ENCODE peak calls at places on chromosome 10, in ten cellular contexts. V, U, O, Z, R, E, X, J, I and T are unnamed samples. For H3K27me3, the result is how much of the 10 kb centered on the place peaks cover.

GRCh38 chr10:46273506-46274477 is 13.0 kb upstream of the ANTXRL start:
- DNase-seq in O (no peak), X (peak), U (no peak), V (no peak), I (no peak), Z (no peak), E (peak), R (no peak), J (no peak), T (no peak)

GRCh38 chr10:90417466-90418210 is 440.2 kb downstream of the HTR7 start:
- DNase-seq in O (no peak), J (no peak), Z (no peak), I (no peak), U (no peak), V (peak), X (no peak), R (no peak), E (no peak), T (no peak)

GRCh38 chr10:127877116-127877515 is 15.6 kb downstream of the CLRN3 start:
- DNase-seq in U (peak), R (no peak), J (no peak), X (no peak), V (no peak), E (no peak), O (no peak), I (no peak), Z (no peak), T (no peak)

GRCh38 chr10:133401500-133401899 is 7.5 kb downstream of the MTG1 start:
- DNase-seq in X (no peak), E (no peak), J (no peak), I (no peak), Z (no peak), R (no peak), U (no peak), O (no peak), V (no peak), T (no peak)

GRCh38 chr10:59027975-59028640 is 148.3 kb upstream of the PHYHIPL start:
- DNase-seq in J (no peak), Z (peak), U (no peak), X (no peak), E (no peak), V (no peak), I (no peak), R (no peak), O (no peak), T (no peak)

GRCh38 chr10:119896937-119897336 is 4.4 kb downstream of the SEC23IP start:
- DNase-seq in V (peak), R (peak), U (peak), Z (peak), J (peak), I (no peak), E (no peak), X (no peak), O (peak), T (no peak)

GRCh38 chr10:118816471-118817168 is 61.9 kb upstream of the CACUL1 start:
- DNase-seq in E (no peak), J (no peak), I (no peak), Z (no peak), O (no peak), V (no peak), U (no peak), X (no peak), R (no peak), T (no peak)

GRCh38 chr10:43198682-43199005 is 60.4 kb downstream of the CSGALNACT2 start:
- DNase-seq in R (no peak), X (no peak), Z (no peak), U (no peak), J (no peak), I (no peak), O (no peak), V (no peak), E (no peak), T (peak)

GRCh38 chr10:43126759-43127424 is 11.4 kb upstream of the CSGALNACT2 start:
- DNase-seq in J (no peak), V (no peak), I (no peak), Z (no peak), E (peak), O (no peak), U (peak), X (no peak), R (peak), T (peak)

GRCh38 chr10:33815776-33816175 is 481.3 kb upstream of the NRP1 start:
- DNase-seq in R (no peak), I (no peak), J (no peak), E (no peak), X (no peak), Z (no peak), U (no peak), O (no peak), V (no peak), T (no peak)

GRCh38 chr10:63283093-63283492 is 150.0 kb downstream of the NRBF2 start:
- DNase-seq in R (no peak), I (no peak), X (no peak), O (no peak), U (no peak), E (no peak), V (no peak), J (no peak), Z (no peak), T (no peak)

GRCh38 chr10:118166951-118167350 is 120.2 kb upstream of the RAB11FIP2 start:
- DNase-seq in U (no peak), V (no peak), J (no peak), Z (peak), X (no peak), I (no peak), R (no peak), O (no peak), E (no peak), T (no peak)

GRCh38 chr10:13335881-13336280 is 12.2 kb downstream of the SEPHS1 start:
- DNase-seq in I (no peak), J (no peak), Z (no peak), V (no peak), E (no peak), U (no peak), X (no peak), O (no peak), R (no peak), T (no peak)

GRCh38 chr10:77210645-77211044 is 427.0 kb downstream of the KCNMA1 start:
- DNase-seq in I (no peak), J (no peak), E (no peak), U (no peak), X (no peak), O (no peak), V (no peak), Z (no peak), R (no peak), T (no peak)

GRCh38 chr10:80485410-80486135 is 31.5 kb downstream of the TSPAN14 start:
- DNase-seq in J (no peak), V (no peak), E (no peak), Z (no peak), X (no peak), I (no peak), U (no peak), O (no peak), R (peak), T (no peak)

GRCh38 chr10:119973261-119973660 is 80.7 kb downstream of the SEC23IP start:
- DNase-seq in O (no peak), R (no peak), I (peak), J (no peak), Z (peak), U (no peak), E (no peak), X (no peak), V (peak), T (no peak)

GRCh38 chr10:60148266-60148840 is 241.3 kb downstream of the ANK3 start:
- DNase-seq in V (peak), Z (peak), E (no peak), X (no peak), I (no peak), O (no peak), U (peak), R (peak), J (peak), T (no peak)

GRCh38 chr10:121216721-121217181 is 365.6 kb downstream of the WDR11 start:
- DNase-seq in E (no peak), R (no peak), U (no peak), V (no peak), O (no peak), X (no peak), Z (peak), I (no peak), J (no peak), T (no peak)

GRCh38 chr10:6148908-6149307 is 53.8 kb upstream of the PFKFB3 start:
- DNase-seq in Z (no peak), X (no peak), I (no peak), O (no peak), R (no peak), J (no peak), V (peak), E (no peak), U (no peak), T (no peak)

GRCh38 chr10:23512355-23513058 is 73.6 kb downstream of the OTUD1 start:
- DNase-seq in E (no peak), Z (peak), O (no peak), U (no peak), I (peak), R (no peak), X (no peak), J (no peak), V (peak), T (no peak)

GRCh38 chr10:88820990-88821389 is 18.5 kb downstream of the LIPM start:
- DNase-seq in E (no peak), X (no peak), V (peak), Z (peak), J (no peak), R (no peak), O (no peak), U (no peak), I (no peak), T (no peak)

GRCh38 chr10:93493162-93493561 is 3.2 kb upstream of the CEP55 start:
- DNase-seq in R (no peak), V (no peak), U (no peak), Z (no peak), J (no peak), X (no peak), I (no peak), E (no peak), O (no peak), T (no peak)

GRCh38 chr10:99859585-99859984 is 77.1 kb downstream of the ABCC2 start:
- DNase-seq in R (no peak), I (peak), U (no peak), O (no peak), Z (no peak), X (peak), J (no peak), E (no peak), V (peak), T (no peak)

GRCh38 chr10:64096941-64097340 is 575.7 kb downstream of the REEP3 start:
- DNase-seq in E (no peak), Z (no peak), R (no peak), I (no peak), V (peak), J (peak), U (no peak), O (no peak), X (no peak), T (no peak)

GRCh38 chr10:97079157-97079435 is 106.7 kb downstream of the SLIT1 start:
- DNase-seq in Z (no peak), J (no peak), U (no peak), O (no peak), I (no peak), X (peak), E (no peak), V (no peak), R (no peak), T (no peak)
- H3K27me3 ChIP-seq in Z (under half), J (under half), U (under half), O (under half), I (under half), X (under half), E (under half), V (under half), R (under half), T (under half)

DNA sequence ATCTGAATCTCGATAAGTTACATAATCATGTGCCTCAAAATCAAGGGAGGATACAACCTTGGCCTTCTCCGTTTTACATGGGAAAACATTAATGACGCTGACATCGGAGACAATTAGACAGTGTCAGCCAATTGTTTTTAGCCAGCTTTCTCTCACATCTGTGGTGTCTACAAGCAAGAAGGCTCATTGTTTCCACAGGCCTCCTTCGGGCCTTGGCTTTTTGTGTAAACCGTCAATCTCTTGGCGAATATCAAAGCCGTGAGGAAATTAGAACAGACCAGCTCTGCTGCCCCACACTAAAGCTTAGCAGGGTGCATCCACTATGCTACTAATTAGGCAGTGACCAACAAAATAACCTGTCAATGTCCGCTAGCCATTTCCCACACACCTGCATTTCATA is 43.2 kb downstream of the VAX1 start:
- DNase-seq in J (no peak), U (no peak), R (no peak), Z (no peak), E (no peak), V (no peak), X (no peak), O (no peak), I (no peak), T (no peak)
- H3K27ac ChIP-seq in J (no peak), U (no peak), R (no peak), Z (no peak), E (no peak), V (no peak), X (no peak), O (no peak), I (no peak), T (no peak)

GRCh38 chr10:101230185-101230917 is 1.1 kb upstream of the LBX1 start:
- DNase-seq in O (no peak), X (peak), U (no peak), R (no peak), E (no peak), J (no peak), I (no peak), Z (peak), V (no peak), T (no peak)
- H3K27me3 ChIP-seq in O (half or more), X (under half), U (half or more), R (half or more), E (half or more), J (under half), I (under half), Z (half or more), V (half or more), T (under half)

DNA sequence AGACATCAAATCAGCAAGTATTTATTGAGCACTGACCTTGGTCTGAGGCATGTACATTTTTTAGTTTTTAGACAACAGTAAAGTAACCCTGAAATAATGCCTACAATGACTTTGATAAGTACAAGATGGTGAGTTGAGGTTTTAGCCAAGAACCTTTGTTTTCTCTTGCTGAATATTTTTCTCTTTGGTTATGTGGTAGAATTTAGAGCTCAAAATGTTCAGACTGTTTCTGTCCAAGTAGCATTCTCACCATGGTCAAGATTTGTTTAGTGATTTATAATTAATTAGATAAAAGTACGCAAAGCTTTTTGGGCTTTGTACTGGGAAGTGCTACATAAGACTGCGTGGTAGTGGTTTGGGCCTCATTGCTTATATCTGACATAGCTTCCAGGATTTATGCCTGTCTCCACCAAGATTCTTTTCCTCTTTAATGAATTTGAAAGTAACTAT is 102.4 kb downstream of the KAT6B start:
- DNase-seq in X (no peak), O (no peak), J (no peak), E (no peak), V (no peak), Z (peak), R (no peak), I (no peak), U (no peak), T (no peak)
- H3K27ac ChIP-seq in X (no peak), O (peak), J (peak), E (no peak), V (peak), Z (peak), R (peak), I (no peak), U (no peak), T (no peak)

GRCh38 chr10:21814866-21815265 is 188.7 kb downstream of the DNAJC1 start:
- DNase-seq in Z (no peak), E (no peak), J (no peak), U (no peak), R (no peak), X (peak), I (no peak), V (no peak), O (no peak), T (no peak)
- H3K27me3 ChIP-seq in Z (under half), E (under half), J (under half), U (under half), R (under half), X (under half), I (under half), V (under half), O (under half), T (under half)

GRCh38 chr10:122939133-122939532 is 14.9 kb downstream of the C10orf88 start:
- DNase-seq in Z (no peak), V (no peak), O (no peak), I (no peak), U (no peak), X (no peak), J (no peak), R (no peak), E (no peak), T (no peak)

DNA sequence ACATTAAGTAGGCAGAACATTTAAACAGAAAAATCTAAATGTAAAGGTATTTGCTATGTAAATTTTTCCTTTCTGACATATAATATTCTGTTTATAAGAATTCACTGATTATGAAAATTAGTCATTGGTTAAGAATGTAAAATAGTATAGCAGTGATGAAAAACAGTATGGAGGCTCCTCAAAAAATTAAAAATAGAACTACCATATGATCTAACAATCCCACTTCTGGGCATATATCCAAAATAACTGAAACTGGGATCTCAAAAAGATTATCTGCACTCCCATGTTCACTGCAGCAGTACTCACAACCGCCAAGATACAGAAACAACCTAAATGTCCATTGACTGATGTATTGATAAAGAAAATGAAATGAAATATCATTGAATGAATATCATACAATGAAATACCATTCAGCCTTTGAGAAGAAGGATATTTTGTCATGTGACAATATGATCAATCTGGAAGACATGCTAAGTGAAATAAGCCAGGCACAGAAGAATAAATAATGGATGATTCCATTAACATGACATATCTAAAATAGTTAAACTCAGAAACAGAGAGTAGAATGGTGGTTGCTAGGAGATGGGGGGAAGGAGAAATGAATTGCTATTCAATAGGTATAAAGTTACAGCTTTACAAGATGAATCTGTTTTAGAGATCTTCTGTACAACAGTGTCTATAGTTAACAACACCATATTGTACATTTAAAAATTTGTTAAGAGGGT is 14.0 kb downstream of the C10orf88 start:
- DNase-seq in X (no peak), V (no peak), R (no peak), E (no peak), Z (peak), I (no peak), O (no peak), U (no peak), J (no peak), T (no peak)
- H3K27ac ChIP-seq in X (no peak), V (no peak), R (no peak), E (no peak), Z (no peak), I (no peak), O (no peak), U (no peak), J (no peak), T (no peak)

DNA sequence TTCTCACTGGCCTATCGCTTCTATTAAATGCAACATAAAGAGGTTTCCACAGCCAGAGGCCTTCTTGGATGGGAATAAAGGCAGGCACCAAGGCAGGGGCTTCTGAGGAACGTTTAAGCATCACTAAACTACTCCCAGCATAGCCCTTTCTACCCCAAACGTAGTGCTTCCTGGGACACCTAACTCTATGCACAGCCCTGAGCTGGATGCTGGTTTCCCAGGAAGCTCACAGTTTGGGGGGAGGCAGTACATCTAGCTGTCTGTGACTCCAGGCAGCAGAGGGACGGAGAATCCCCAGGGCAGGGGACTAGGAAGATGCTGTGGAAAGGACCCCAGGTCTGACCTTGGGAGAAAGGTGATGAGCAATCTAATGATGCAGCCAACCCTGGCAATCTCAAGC is 192.8 kb upstream of the ZMIZ1 start:
- DNase-seq in O (no peak), R (no peak), V (no peak), E (peak), Z (no peak), X (no peak), I (no peak), J (no peak), U (no peak), T (no peak)
- H3K27me3 ChIP-seq in O (under half), R (under half), V (under half), E (under half), Z (under half), X (under half), I (under half), J (under half), U (under half), T (under half)

GRCh38 chr10:95326396-95326795 is 35.6 kb upstream of the PDLIM1 start:
- DNase-seq in J (no peak), X (no peak), Z (no peak), O (no peak), U (no peak), R (no peak), E (no peak), V (no peak), I (no peak), T (no peak)
- H3K27ac ChIP-seq in J (no peak), X (peak), Z (no peak), O (no peak), U (no peak), R (peak), E (no peak), V (no peak), I (no peak), T (no peak)